ENCODE peak calls at places on chromosome 15, in seven cellular contexts. V is activated gamma-delta T cell treated with Interleukin-2 at 50 U/mL for 16 hours; G is CD8-positive, alpha-beta T cell; D is NCI-H774; P is HS-27A; A is GM12891; W is iris pigment epithelial cell. K is an unnamed sample.

GRCh38 chr15:94607176-94607654 is 375.9 kb downstream of the MCTP2 start:
- DNase-seq in P (no peak), A (no peak), G (no peak), V (no peak), D (no peak), W (no peak), K (no peak)

GRCh38 chr15:93265046-93265658 is 176.1 kb upstream of the RGMA start:
- DNase-seq in V (no peak), G (no peak), D (no peak), A (no peak), W (peak; percentile 15), P (no peak), K (no peak)

GRCh38 chr15:82648257-82649103 is 1.3 kb upstream of the CPEB1 start:
- DNase-seq in V (no peak), P (no peak), D (no peak), W (no peak), G (no peak), A (no peak), K (no peak)

GRCh38 chr15:69562097-69562496 is 109.5 kb downstream of the RPLP1 start:
- DNase-seq in P (no peak), W (no peak), V (no peak), G (no peak), D (peak; percentile 37), A (no peak), K (no peak)

GRCh38 chr15:38547255-38547997 is 17.2 kb downstream of the RASGRP1 start:
- DNase-seq in V (no peak), W (peak; percentile 57), P (no peak), A (no peak), D (no peak), G (no peak), K (peak; percentile 86)

GRCh38 chr15:98920091-98920880 is 87.3 kb downstream of the PGPEP1L start:
- DNase-seq in V (no peak), P (no peak), G (no peak), W (peak; percentile 59), D (no peak), A (no peak), K (no peak)

GRCh38 chr15:59896652-59897051 is 107.5 kb upstream of the FOXB1 start:
- DNase-seq in V (no peak), P (no peak), A (no peak), D (no peak), G (no peak), W (no peak), K (no peak)

GRCh38 chr15:68213991-68214837 is 9.1 kb upstream of the CALML4 start:
- DNase-seq in P (no peak), G (no peak), D (no peak), W (no peak), V (no peak), A (no peak), K (no peak)